ENCODE peak calls at places on chromosomes 6 and 20, in ten cellular contexts. E, R, K, B, L, J, T, Z, V and D are unnamed samples.

GRCh38 chr6:148848915-148849314 is 102.1 kb downstream of the UST start:
- DNase-seq in E (no peak), R (no peak), K (no peak), B (no peak), L (no peak), J (no peak), T (no peak), Z (no peak), V (no peak), D (no peak)

GRCh38 chr6:82645536-82646230 is 282.1 kb downstream of the TPBG start:
- DNase-seq in E (no peak), R (no peak), K (no peak), B (no peak), L (no peak), J (no peak), T (no peak), Z (no peak), V (no peak), D (no peak)

GRCh38 chr6:136318676-136319075 is 29.0 kb upstream of the BCLAF1 start:
- DNase-seq in E (no peak), R (no peak), K (no peak), B (no peak), L (no peak), J (no peak), T (no peak), Z (no peak), V (no peak), D (no peak)

GRCh38 chr20:52212943-52213342 is 21.4 kb upstream of the ZFP64 start:
- DNase-seq in E (no peak), R (no peak), K (no peak), B (no peak), L (no peak), J (no peak), T (no peak), Z (no peak), V (no peak), D (no peak)

GRCh38 chr6:160215232-160215631 is 43.4 kb downstream of the SLC22A2 start:
- DNase-seq in E (peak), R (no peak), K (no peak), B (no peak), L (no peak), J (no peak), T (no peak), Z (no peak), V (no peak), D (no peak)

GRCh38 chr6:41713161-41713649 is 22.2 kb downstream of the TFEB start:
- DNase-seq in E (no peak), R (peak), K (no peak), B (peak), L (no peak), J (peak), T (peak), Z (peak), V (peak), D (no peak)

GRCh38 chr20:62940875-62941274 is 2.9 kb downstream of the GID8 start:
- DNase-seq in E (no peak), R (no peak), K (no peak), B (no peak), L (no peak), J (no peak), T (no peak), Z (no peak), V (no peak), D (no peak)

GRCh38 chr20:9294081-9294480 is 220.3 kb upstream of the LAMP5 start:
- DNase-seq in E (peak), R (peak), K (no peak), B (peak), L (no peak), J (no peak), T (no peak), Z (peak), V (no peak), D (no peak)

GRCh38 chr6:166949533-166950442 is 6.6 kb downstream of the RNASET2 start:
- DNase-seq in E (no peak), R (no peak), K (no peak), B (no peak), L (peak), J (no peak), T (no peak), Z (no peak), V (no peak), D (no peak)

GRCh38 chr6:89984926-89985743 is 90.9 kb downstream of the GJA10 start:
- DNase-seq in E (peak), R (peak), K (no peak), B (peak), L (no peak), J (no peak), T (no peak), Z (no peak), V (no peak), D (no peak)

GRCh38 chr6:157638779-157639178 is 184.3 kb upstream of the SNX9 start:
- DNase-seq in E (no peak), R (no peak), K (no peak), B (no peak), L (no peak), J (peak), T (no peak), Z (no peak), V (no peak), D (no peak)

GRCh38 chr6:66496659-66497058 is 789.6 kb upstream of the EYS start:
- DNase-seq in E (no peak), R (no peak), K (peak), B (no peak), L (no peak), J (no peak), T (no peak), Z (peak), V (no peak), D (no peak)

GRCh38 chr6:24910331-24910849 is 25.4 kb downstream of the RIPOR2 start:
- DNase-seq in E (no peak), R (no peak), K (no peak), B (no peak), L (no peak), J (no peak), T (no peak), Z (no peak), V (peak), D (no peak)

GRCh38 chr6:157557541-157557940 is 176.6 kb downstream of the ZDHHC14 start:
- DNase-seq in E (no peak), R (no peak), K (peak), B (no peak), L (no peak), J (peak), T (no peak), Z (no peak), V (no peak), D (no peak)

GRCh38 chr20:41480054-41480770 is 113.6 kb upstream of the EMILIN3 start:
- DNase-seq in E (no peak), R (no peak), K (no peak), B (no peak), L (no peak), J (no peak), T (no peak), Z (no peak), V (no peak), D (no peak)

GRCh38 chr6:121686611-121687023 is 251.2 kb downstream of the GJA1 start:
- DNase-seq in E (no peak), R (no peak), K (no peak), B (no peak), L (peak), J (no peak), T (peak), Z (no peak), V (no peak), D (no peak)

GRCh38 chr20:41048475-41049242 is 20.0 kb downstream of the TOP1 start:
- DNase-seq in E (no peak), R (no peak), K (no peak), B (no peak), L (no peak), J (no peak), T (no peak), Z (no peak), V (no peak), D (no peak)

GRCh38 chr20:14431568-14431967 is 94.2 kb upstream of the FLRT3 start:
- DNase-seq in E (no peak), R (no peak), K (no peak), B (no peak), L (no peak), J (no peak), T (no peak), Z (no peak), V (no peak), D (no peak)

GRCh38 chr20:14434379-14435136 is 97.1 kb upstream of the FLRT3 start:
- DNase-seq in E (peak), R (peak), K (no peak), B (no peak), L (no peak), J (no peak), T (no peak), Z (peak), V (no peak), D (peak)

GRCh38 chr20:14432597-14432996 is 95.2 kb upstream of the FLRT3 start:
- DNase-seq in E (no peak), R (no peak), K (no peak), B (no peak), L (no peak), J (no peak), T (no peak), Z (no peak), V (no peak), D (no peak)
- H3K4me3 ChIP-seq in E (no peak), R (no peak), K (no peak), B (no peak), L (no peak), J (no peak), T (no peak), Z (no peak), V (no peak), D (no peak)

DNA sequence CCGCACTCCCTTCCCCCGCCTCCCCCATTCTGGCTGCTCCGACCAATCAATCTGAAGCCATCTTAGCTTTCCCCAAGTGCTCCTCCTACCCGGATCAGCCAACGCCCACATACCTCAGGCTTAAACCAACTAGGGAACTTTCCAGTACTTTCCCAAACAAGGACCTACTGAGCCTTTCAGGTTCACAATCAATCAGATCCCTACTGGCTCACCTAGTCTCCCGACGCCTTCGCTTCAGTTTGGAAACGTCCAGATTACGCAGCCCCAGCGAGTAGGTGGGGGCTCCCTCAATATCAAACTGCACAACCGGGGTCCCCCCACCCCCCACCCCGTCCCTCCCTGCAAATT is 432 bp downstream of the HSPA1L start:
- DNase-seq in E (peak), R (peak), K (no peak), B (peak), L (peak), J (peak), T (peak), Z (peak), V (peak), D (peak)
- H3K4me3 ChIP-seq in E (peak), R (peak), K (peak), B (peak), L (peak), J (peak), T (no peak), Z (peak), V (peak), D (peak)

GRCh38 chr6:49336514-49337131 is 126.4 kb downstream of the MMUT start:
- DNase-seq in E (peak), R (peak), K (no peak), B (peak), L (no peak), J (no peak), T (peak), Z (no peak), V (no peak), D (peak)
- H3K4me3 ChIP-seq in E (no peak), R (no peak), K (no peak), B (no peak), L (no peak), J (no peak), T (no peak), Z (no peak), V (no peak), D (no peak)

GRCh38 chr6:80145509-80145908 is 39.0 kb downstream of the BCKDHB start:
- DNase-seq in E (no peak), R (no peak), K (peak), B (no peak), L (no peak), J (no peak), T (no peak), Z (no peak), V (no peak), D (no peak)

GRCh38 chr6:80145921-80146320 is 39.5 kb downstream of the BCKDHB start:
- DNase-seq in E (no peak), R (no peak), K (no peak), B (no peak), L (no peak), J (no peak), T (no peak), Z (no peak), V (no peak), D (no peak)

GRCh38 chr6:80142586-80142985 is 36.1 kb downstream of the BCKDHB start:
- DNase-seq in E (no peak), R (peak), K (no peak), B (peak), L (no peak), J (no peak), T (no peak), Z (no peak), V (no peak), D (no peak)

GRCh38 chr6:80144753-80145152 is 38.3 kb downstream of the BCKDHB start:
- DNase-seq in E (no peak), R (no peak), K (no peak), B (no peak), L (no peak), J (no peak), T (no peak), Z (no peak), V (no peak), D (no peak)

DNA sequence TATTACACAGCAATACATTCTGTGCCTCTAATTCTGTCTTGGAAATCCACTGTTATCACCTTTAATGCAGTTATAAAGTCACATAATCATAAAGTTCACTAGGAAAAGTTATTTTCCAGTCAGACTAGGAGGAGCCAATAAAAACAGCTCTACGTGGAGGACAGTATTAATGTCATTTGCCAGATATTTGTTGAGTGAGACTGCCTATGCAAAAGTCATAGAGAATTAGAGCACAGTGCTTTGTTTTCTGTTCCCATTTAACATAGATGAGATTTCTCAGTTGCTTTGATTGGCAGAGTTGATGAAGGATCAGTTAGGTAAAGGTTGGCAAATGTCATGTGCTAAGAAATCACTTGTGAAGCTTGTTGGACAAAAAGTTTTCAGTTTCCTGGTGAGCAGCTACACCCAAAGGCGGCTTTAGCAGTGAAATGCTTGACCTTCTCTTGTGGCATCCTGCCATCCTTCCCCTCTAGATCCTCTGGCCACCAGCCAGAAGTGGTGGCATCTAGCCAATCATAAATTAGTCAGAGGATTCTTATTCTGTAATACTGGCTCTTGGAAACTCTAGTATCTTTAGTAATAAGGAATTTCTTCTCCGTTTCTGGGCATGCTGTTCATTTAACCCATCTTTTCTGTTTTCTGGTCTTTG is 37.0 kb downstream of the BCKDHB start:
- DNase-seq in E (peak), R (peak), K (no peak), B (peak), L (peak), J (peak), T (peak), Z (peak), V (peak), D (peak)
- H3K4me3 ChIP-seq in E (no peak), R (no peak), K (no peak), B (no peak), L (no peak), J (no peak), T (no peak), Z (no peak), V (no peak), D (no peak)

DNA sequence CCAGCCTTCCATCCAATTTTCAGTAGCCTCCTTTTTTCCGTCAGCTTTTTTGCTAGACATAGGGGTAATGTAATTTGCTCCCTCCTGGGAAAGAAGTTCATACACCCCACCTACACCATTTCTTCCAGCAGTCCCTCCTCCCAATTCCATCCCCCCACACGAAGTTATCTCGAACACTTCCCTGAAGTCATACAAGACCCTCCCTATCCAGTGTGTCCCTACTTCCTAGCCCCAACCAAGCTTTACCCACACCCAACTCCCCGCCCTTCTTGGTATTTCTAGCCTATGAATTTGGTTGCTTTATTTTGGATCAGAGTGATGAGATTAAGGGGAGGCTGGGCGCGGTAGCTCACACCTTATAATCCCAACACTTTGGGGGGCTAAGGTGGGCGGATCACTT is 1.0 kb downstream of the UBE2C start:
- DNase-seq in E (no peak), R (no peak), K (no peak), B (no peak), L (no peak), J (no peak), T (no peak), Z (no peak), V (no peak), D (no peak)
- H3K4me3 ChIP-seq in E (peak), R (peak), K (peak), B (peak), L (no peak), J (no peak), T (no peak), Z (peak), V (no peak), D (peak)

DNA sequence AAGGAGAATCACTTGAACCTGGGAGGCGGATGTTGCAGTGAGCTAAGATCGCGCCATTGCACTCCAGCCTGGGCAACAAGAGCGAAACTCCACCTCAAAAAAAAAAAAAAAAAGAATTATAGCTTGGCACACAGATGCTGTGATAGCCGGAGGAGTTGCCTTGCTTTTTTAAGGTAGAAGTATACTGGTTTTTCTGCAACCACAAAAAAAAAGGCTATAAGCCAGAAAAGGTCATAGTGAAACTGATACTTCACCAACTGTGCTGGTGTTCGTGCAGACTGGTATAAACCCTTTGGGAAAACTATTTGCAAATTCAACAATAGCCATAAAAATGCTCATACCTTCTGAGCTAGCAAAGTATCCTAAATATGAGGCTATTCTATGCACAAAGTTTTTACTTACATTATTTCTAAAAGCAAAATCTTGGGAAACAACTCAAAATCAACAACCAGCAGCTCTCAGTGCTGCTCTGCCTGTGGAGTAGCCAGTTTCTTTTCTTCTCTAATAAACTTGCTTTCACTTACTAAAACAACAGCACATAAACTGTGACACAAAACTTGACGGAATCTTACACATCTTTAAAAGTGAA is 44.0 kb downstream of the B4GALT5 start:
- DNase-seq in E (no peak), R (no peak), K (peak), B (no peak), L (no peak), J (no peak), T (no peak), Z (no peak), V (no peak), D (no peak)
- H3K4me3 ChIP-seq in E (no peak), R (no peak), K (peak), B (no peak), L (no peak), J (no peak), T (no peak), Z (no peak), V (no peak), D (no peak)

GRCh38 chr6:138571174-138571573 is 71.9 kb upstream of the NHSL1 start:
- DNase-seq in E (no peak), R (peak), K (no peak), B (no peak), L (no peak), J (no peak), T (no peak), Z (no peak), V (no peak), D (no peak)

GRCh38 chr6:138571585-138572199 is 72.4 kb upstream of the NHSL1 start:
- DNase-seq in E (no peak), R (peak), K (no peak), B (no peak), L (no peak), J (no peak), T (no peak), Z (no peak), V (no peak), D (no peak)

GRCh38 chr6:138569970-138570715 is 70.8 kb upstream of the NHSL1 start:
- DNase-seq in E (no peak), R (peak), K (no peak), B (peak), L (no peak), J (no peak), T (no peak), Z (no peak), V (no peak), D (no peak)

GRCh38 chr6:138569554-138569953 is 70.3 kb upstream of the NHSL1 start:
- DNase-seq in E (no peak), R (no peak), K (no peak), B (no peak), L (no peak), J (no peak), T (no peak), Z (no peak), V (no peak), D (no peak)

GRCh38 chr6:138570716-138571020 is 71.4 kb upstream of the NHSL1 start:
- DNase-seq in E (no peak), R (peak), K (no peak), B (no peak), L (no peak), J (no peak), T (no peak), Z (no peak), V (no peak), D (no peak)
- H3K4me3 ChIP-seq in E (no peak), R (peak), K (no peak), B (peak), L (no peak), J (peak), T (no peak), Z (no peak), V (no peak), D (no peak)

GRCh38 chr20:56629464-56630085 is 469 bp downstream of the TFAP2C start:
- DNase-seq in E (no peak), R (no peak), K (peak), B (no peak), L (no peak), J (no peak), T (no peak), Z (no peak), V (no peak), D (no peak)

GRCh38 chr20:56631990-56632327 is 2.9 kb downstream of the TFAP2C start:
- DNase-seq in E (no peak), R (no peak), K (no peak), B (no peak), L (no peak), J (no peak), T (no peak), Z (no peak), V (no peak), D (no peak)

GRCh38 chr20:56630506-56631317 is 1.6 kb downstream of the TFAP2C start:
- DNase-seq in E (no peak), R (no peak), K (no peak), B (peak), L (peak), J (no peak), T (no peak), Z (peak), V (no peak), D (no peak)

GRCh38 chr20:56630086-56630493 is 984 bp downstream of the TFAP2C start:
- DNase-seq in E (peak), R (no peak), K (peak), B (peak), L (peak), J (no peak), T (peak), Z (peak), V (no peak), D (no peak)

DNA sequence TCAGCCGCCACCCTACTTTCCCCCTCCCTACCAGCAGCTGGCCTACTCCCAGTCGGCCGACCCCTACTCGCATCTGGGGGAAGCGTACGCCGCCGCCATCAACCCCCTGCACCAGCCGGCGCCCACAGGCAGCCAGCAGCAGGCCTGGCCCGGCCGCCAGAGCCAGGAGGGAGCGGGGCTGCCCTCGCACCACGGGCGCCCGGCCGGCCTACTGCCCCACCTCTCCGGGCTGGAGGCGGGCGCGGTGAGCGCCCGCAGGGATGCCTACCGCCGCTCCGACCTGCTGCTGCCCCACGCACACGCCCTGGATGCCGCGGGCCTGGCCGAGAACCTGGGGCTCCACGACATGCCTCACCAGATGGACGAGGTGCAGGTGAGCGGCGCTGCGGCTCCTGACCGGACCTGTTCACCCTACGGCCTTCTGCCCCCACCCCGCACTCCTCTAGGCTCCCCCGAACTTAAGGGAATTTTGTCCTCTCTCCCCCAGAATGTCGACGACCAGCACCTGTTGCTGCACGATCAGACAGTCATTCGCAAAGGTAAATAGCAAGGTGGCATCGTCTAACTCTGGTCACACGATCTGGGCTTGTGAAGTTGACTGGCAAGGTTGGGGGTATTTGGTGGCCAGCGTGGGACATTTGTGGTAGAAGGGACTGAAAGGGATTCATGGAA is 2.3 kb downstream of the TFAP2C start:
- DNase-seq in E (no peak), R (no peak), K (no peak), B (no peak), L (peak), J (no peak), T (no peak), Z (no peak), V (no peak), D (no peak)
- H3K4me3 ChIP-seq in E (peak), R (no peak), K (no peak), B (peak), L (no peak), J (no peak), T (no peak), Z (peak), V (no peak), D (peak)